ENCODE peak calls at places on chromosome 2, in six cellular contexts. A is activated CD4-positive, alpha-beta T cell treated with anti-CD3 and anti-CD28 coated beads, Interleukin-2, amount 50 U/mL, for 24 hours; F is head of caudate nucleus; Z is NT2/D1; R is CD4-positive, CD25-positive, alpha-beta regulatory T cell; C is ELR. V is an unnamed sample.

GRCh38 chr2:17426708-17427107 is 91.5 kb downstream of the RAD51AP2 start:
- DNase-seq in A (no peak), F (no peak), Z (no peak), R (no peak), C (no peak), V (no peak)

GRCh38 chr2:15940661-15941482 is 522 bp downstream of the MYCN start:
- DNase-seq in A (no peak), F (peak), Z (no peak), R (no peak), C (no peak), V (peak)

GRCh38 chr2:60998628-60999545 is 18.6 kb upstream of the PEX13 start:
- DNase-seq in A (no peak), F (no peak), Z (no peak), R (peak), C (peak), V (no peak)

GRCh38 chr2:234060236-234060635 is 9.7 kb downstream of the SPP2 start:
- DNase-seq in A (no peak), F (no peak), Z (no peak), R (no peak), C (no peak), V (no peak)

GRCh38 chr2:231854616-231855125 is 68.4 kb downstream of the COPS7B start:
- DNase-seq in A (no peak), F (no peak), Z (no peak), R (no peak), C (no peak), V (no peak)

GRCh38 chr2:20672191-20672951 is 5.4 kb downstream of the GDF7 start:
- DNase-seq in A (no peak), F (no peak), Z (no peak), R (no peak), C (no peak), V (no peak)

GRCh38 chr2:218063541-218064295 is 5.3 kb upstream of the RUFY4 start:
- DNase-seq in A (no peak), F (no peak), Z (no peak), R (no peak), C (no peak), V (no peak)

GRCh38 chr2:62589691-62590356 is 83.8 kb upstream of the TMEM17 start:
- DNase-seq in A (no peak), F (peak), Z (no peak), R (no peak), C (no peak), V (no peak)

GRCh38 chr2:102056079-102056581 is 64.4 kb downstream of the IL1R2 start:
- DNase-seq in A (no peak), F (no peak), Z (no peak), R (no peak), C (no peak), V (no peak)

GRCh38 chr2:205650450-205650849 is 31.9 kb upstream of the NRP2 start:
- DNase-seq in A (no peak), F (no peak), Z (peak), R (no peak), C (peak), V (no peak)

GRCh38 chr2:135916232-135916631 is 40.0 kb upstream of the MCM6 start:
- DNase-seq in A (peak), F (no peak), Z (peak), R (peak), C (peak), V (no peak)

GRCh38 chr2:201344663-201345366 is 12.3 kb downstream of the FLACC1 start:
- DNase-seq in A (no peak), F (no peak), Z (no peak), R (no peak), C (peak), V (no peak)

GRCh38 chr2:196808281-196808680 is 874 bp downstream of the C2orf66 start:
- DNase-seq in A (no peak), F (no peak), Z (no peak), R (no peak), C (peak), V (no peak)

GRCh38 chr2:24909555-24910177 is 10.4 kb downstream of the ADCY3 start:
- DNase-seq in A (no peak), F (no peak), Z (no peak), R (no peak), C (no peak), V (no peak)

GRCh38 chr2:137220438-137220998 is 455.2 kb downstream of the THSD7B start:
- DNase-seq in A (no peak), F (no peak), Z (no peak), R (no peak), C (no peak), V (no peak)

GRCh38 chr2:128637481-128638155 is 318.9 kb upstream of the HS6ST1 start:
- DNase-seq in A (no peak), F (no peak), Z (no peak), R (no peak), C (no peak), V (no peak)

GRCh38 chr2:140457483-140457882 is 1673.3 kb downstream of the LRP1B start:
- DNase-seq in A (no peak), F (no peak), Z (no peak), R (no peak), C (no peak), V (no peak)

GRCh38 chr2:96117701-96118588 is 1.6 kb upstream of the ADRA2B start:
- DNase-seq in A (no peak), F (no peak), Z (no peak), R (no peak), C (peak), V (no peak)

GRCh38 chr2:188970201-188970600 is 4.0 kb upstream of the COL3A1 start:
- DNase-seq in A (no peak), F (no peak), Z (no peak), R (no peak), C (no peak), V (no peak)

GRCh38 chr2:11123001-11123809 is 32.1 kb upstream of the SLC66A3 start:
- DNase-seq in A (no peak), F (no peak), Z (no peak), R (no peak), C (no peak), V (no peak)

GRCh38 chr2:28750316-28751101 is 1.1 kb upstream of the PPP1CB start:
- DNase-seq in A (peak), F (no peak), Z (no peak), R (no peak), C (peak), V (no peak)

GRCh38 chr2:66771359-66771978 is 336.5 kb downstream of the MEIS1 start:
- DNase-seq in A (no peak), F (no peak), Z (no peak), R (no peak), C (peak), V (no peak)

GRCh38 chr2:9355270-9355669 is 68.1 kb downstream of the ITGB1BP1 start:
- DNase-seq in A (no peak), F (no peak), Z (no peak), R (no peak), C (no peak), V (no peak)

GRCh38 chr2:26562811-26563645 is 78.1 kb downstream of the CIB4 start:
- DNase-seq in A (no peak), F (peak), Z (no peak), R (no peak), C (no peak), V (peak)

GRCh38 chr2:53711271-53711780 is 56.3 kb upstream of the CHAC2 start:
- DNase-seq in A (no peak), F (no peak), Z (no peak), R (no peak), C (no peak), V (no peak)

GRCh38 chr2:177413703-177414102 is 21.1 kb downstream of the AGPS start:
- DNase-seq in A (no peak), F (no peak), Z (no peak), R (no peak), C (no peak), V (no peak)

GRCh38 chr2:73468376-73468775 is 82.7 kb downstream of the ALMS1 start:
- DNase-seq in A (no peak), F (no peak), Z (no peak), R (no peak), C (no peak), V (no peak)

GRCh38 chr2:183579686-183580085 is 455.4 kb downstream of the NUP35 start:
- DNase-seq in A (no peak), F (no peak), Z (peak), R (no peak), C (no peak), V (no peak)

GRCh38 chr2:26971911-26972786 is 1.7 kb downstream of the MAPRE3 start:
- DNase-seq in A (no peak), F (no peak), Z (no peak), R (no peak), C (no peak), V (no peak)

GRCh38 chr2:126686286-126686685 is 30.3 kb downstream of the GYPC start:
- DNase-seq in A (no peak), F (no peak), Z (no peak), R (no peak), C (no peak), V (no peak)

GRCh38 chr2:42770288-42771131 is 6.6 kb upstream of the OXER1 start:
- DNase-seq in A (no peak), F (no peak), Z (peak), R (no peak), C (peak), V (no peak)

GRCh38 chr2:32172870-32173269 is 7.2 kb downstream of the SLC30A6 start:
- DNase-seq in A (no peak), F (no peak), Z (no peak), R (no peak), C (no peak), V (no peak)

GRCh38 chr2:54755641-54756326 is 32.3 kb downstream of the EML6 start:
- DNase-seq in A (no peak), F (no peak), Z (no peak), R (no peak), C (no peak), V (no peak)

GRCh38 chr2:4995466-4995865 is 696.7 kb upstream of the SOX11 start:
- DNase-seq in A (no peak), F (no peak), Z (peak), R (no peak), C (no peak), V (no peak)

GRCh38 chr2:3485166-3485565 is 34.2 kb downstream of the ADI1 start:
- DNase-seq in A (no peak), F (no peak), Z (no peak), R (no peak), C (no peak), V (no peak)

GRCh38 chr2:207674826-207675225 is 36.6 kb upstream of the CCNYL1 start:
- DNase-seq in A (no peak), F (no peak), Z (peak), R (no peak), C (no peak), V (no peak)